ENCODE peak calls at places on chromosome 11, in five cellular contexts. K is Calu3, V is transverse colon, N is WTC11, T is A549. P is an unnamed sample.

GRCh38 chr11:134643115-134643514 is 231.1 kb upstream of the B3GAT1 start:
- DNase-seq in N (no peak), V (no peak), T (no peak), K (no peak), P (no peak)

GRCh38 chr11:75784506-75784905 is 15.9 kb downstream of the DGAT2 start:
- DNase-seq in V (no peak), T (no peak), K (no peak), N (no peak), P (no peak)

GRCh38 chr11:10303558-10304363 is 1.1 kb upstream of the ADM start:
- DNase-seq in K (peak), T (peak), N (peak), V (peak), P (no peak)

GRCh38 chr11:99066609-99067008 is 45.9 kb downstream of the CNTN5 start:
- DNase-seq in N (no peak), T (no peak), V (no peak), K (no peak), P (no peak)

GRCh38 chr11:72712168-72712721 is 38.0 kb upstream of the PDE2A start:
- DNase-seq in V (peak), T (no peak), N (no peak), K (no peak), P (no peak)

GRCh38 chr11:80899381-80899780 is 1458.6 kb upstream of the TENM4 start:
- DNase-seq in V (no peak), T (no peak), K (no peak), N (no peak), P (no peak)

GRCh38 chr11:115391598-115391997 is 112.6 kb downstream of the CADM1 start:
- DNase-seq in K (no peak), T (no peak), V (no peak), N (no peak), P (no peak)

GRCh38 chr11:68206211-68206610 is 6.9 kb downstream of the KMT5B start:
- DNase-seq in V (no peak), K (no peak), N (no peak), T (peak), P (no peak)

GRCh38 chr11:3658252-3658651 is 12.9 kb downstream of the CHRNA10 start:
- DNase-seq in T (no peak), N (no peak), V (no peak), K (no peak), P (no peak)

GRCh38 chr11:7246179-7246578 is 5.5 kb upstream of the SYT9 start:
- DNase-seq in V (no peak), K (no peak), N (no peak), T (peak), P (no peak)

GRCh38 chr11:80914311-80914710 is 1473.5 kb upstream of the TENM4 start:
- DNase-seq in V (no peak), T (no peak), K (no peak), N (no peak), P (no peak)

GRCh38 chr11:95108671-95109551 is 19.3 kb downstream of the ENDOD1 start:
- DNase-seq in N (no peak), K (no peak), T (no peak), V (no peak), P (no peak)

GRCh38 chr11:19660076-19660475 is 52.6 kb upstream of the NAV2 start:
- DNase-seq in K (peak), V (no peak), T (peak), N (no peak), P (no peak)

GRCh38 chr11:117928818-117929567 is at the start of gene TMPRSS13:
- DNase-seq in V (peak), N (peak), K (peak), T (no peak), P (no peak)

GRCh38 chr11:92130432-92130831 is 94.2 kb upstream of the FAT3 start:
- DNase-seq in K (no peak), T (peak), N (no peak), V (no peak), P (no peak)

GRCh38 chr11:67644042-67644441 is 4.5 kb upstream of the TBX10 start:
- DNase-seq in V (no peak), N (peak), T (peak), K (no peak), P (no peak)

GRCh38 chr11:130162733-130163132 is 3.2 kb downstream of the ST14 start:
- DNase-seq in N (no peak), V (peak), T (no peak), K (no peak), P (no peak)

GRCh38 chr11:66850588-66851250 is 6.1 kb upstream of the LRFN4 start:
- DNase-seq in V (no peak), K (no peak), N (no peak), T (no peak), P (no peak)

GRCh38 chr11:2089536-2090165 is 49.5 kb downstream of the IGF2 start:
- DNase-seq in N (peak), K (peak), V (no peak), T (peak), P (no peak)

GRCh38 chr11:65615950-65616574 is 486 bp downstream of the PCNX3 start:
- DNase-seq in N (peak), V (no peak), T (peak), K (peak), P (peak)

GRCh38 chr11:62726156-62727006 is 876 bp downstream of the HNRNPUL2 start:
- DNase-seq in N (no peak), T (no peak), V (no peak), K (no peak), P (peak)

GRCh38 chr11:63719987-63720386 is 38.7 kb downstream of the RTN3 start:
- DNase-seq in N (no peak), V (no peak), T (no peak), K (no peak), P (no peak)

GRCh38 chr11:118748056-118748455 is 42.9 kb downstream of the DDX6 start:
- DNase-seq in T (no peak), V (no peak), N (no peak), K (no peak), P (no peak)

GRCh38 chr11:70587095-70587389 is 188.7 kb downstream of the CTTN start:
- DNase-seq in K (no peak), N (no peak), V (no peak), T (no peak), P (no peak)

DNA sequence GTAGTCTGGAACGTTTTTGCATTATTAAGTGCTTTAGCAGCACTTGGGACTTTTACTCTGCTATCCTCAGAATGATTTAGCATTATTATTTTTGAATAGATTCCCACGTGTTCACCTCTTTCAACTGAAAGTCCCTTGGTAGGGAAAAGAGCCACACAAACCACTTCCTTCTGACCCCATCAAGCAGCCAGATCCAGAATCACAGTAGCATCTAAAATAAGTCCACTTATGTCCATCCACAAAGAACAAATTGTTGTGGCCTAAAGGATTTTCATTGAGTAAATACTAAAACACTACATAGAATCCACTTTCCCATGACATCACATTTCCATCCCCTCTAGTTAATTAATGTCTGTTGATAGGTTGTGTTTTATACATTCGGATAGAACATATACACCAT is 381.7 kb downstream of the AASDHPPT start:
- DNase-seq in N (no peak), V (no peak), T (no peak), K (no peak), P (no peak)
- TF ChIP-seq CTCF in N (no peak), V (no peak), T (no peak), K (no peak), P (no peak)

GRCh38 chr11:131691558-131692041 is 321.2 kb downstream of the NTM start:
- DNase-seq in K (no peak), T (no peak), V (no peak), N (peak), P (peak)
- TF ChIP-seq CTCF in K (no peak), T (no peak), V (peak), N (peak), P (peak)

DNA sequence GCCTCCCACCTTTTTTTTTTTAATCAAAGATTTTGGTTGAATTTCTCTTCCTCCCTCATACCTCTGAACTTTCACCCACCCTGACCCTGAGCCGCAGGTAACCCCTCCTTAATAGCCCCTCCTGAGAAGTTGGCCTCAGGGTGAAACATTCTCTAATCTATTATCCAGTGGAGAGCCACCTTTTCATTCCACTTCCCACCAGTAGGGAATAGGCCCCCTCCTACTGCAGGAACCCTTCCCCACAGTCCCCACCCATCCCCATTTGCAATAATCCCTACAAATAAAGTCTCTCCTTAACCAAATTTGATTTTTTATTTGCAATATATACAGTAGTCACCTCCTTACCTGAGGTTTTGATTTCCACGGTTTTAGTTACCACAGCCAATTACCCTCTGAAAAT is 2.1 kb upstream of the SLC35F2 start:
- DNase-seq in K (no peak), V (no peak), T (no peak), N (no peak), P (no peak)
- TF ChIP-seq CTCF in K (no peak), V (no peak), T (no peak), N (no peak), P (no peak)

DNA sequence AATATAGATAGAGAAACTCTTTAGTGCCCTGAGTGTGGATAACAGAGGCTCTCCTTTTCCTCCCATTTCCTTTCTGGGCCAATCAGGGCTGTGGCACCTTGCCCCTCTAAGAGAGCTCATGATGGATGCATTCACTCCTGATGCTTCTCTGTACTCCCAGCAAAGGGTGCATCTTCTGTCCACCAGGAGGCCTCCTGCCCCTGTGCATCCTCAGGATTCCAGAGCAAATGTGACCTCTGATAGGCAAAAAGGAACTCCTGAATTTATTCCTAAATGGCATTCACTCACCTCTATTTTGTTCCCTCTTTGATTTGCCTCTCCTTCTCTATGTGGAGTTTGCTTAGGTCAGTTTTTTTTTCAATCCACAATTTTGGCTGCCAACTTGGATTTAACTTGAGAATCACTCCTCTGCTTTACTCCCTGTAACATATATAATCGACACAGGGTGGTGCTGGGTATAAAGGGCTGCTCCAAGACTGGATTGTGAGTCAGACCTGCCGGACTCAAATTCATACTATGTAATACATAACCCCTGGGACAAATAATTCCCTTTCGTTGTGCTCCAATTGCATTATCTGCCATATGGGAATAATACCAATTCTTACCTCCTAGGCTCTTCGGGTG is 1.1 kb upstream of the MRGPRX4 start:
- DNase-seq in V (no peak), T (peak), K (peak), N (peak), P (peak)
- TF ChIP-seq CTCF in V (peak), T (peak), K (peak), N (peak), P (peak)

P was measured in glutamatergic neuron.